ENCODE peak calls at places on chromosomes 13 and 19, in four cellular contexts. O, E, D and R are unnamed samples.

GRCh38 chr13:98954313-98954712 is 23.6 kb downstream of the DOCK9 start:
- DNase-seq in O (no peak), E (peak), D (no peak), R (no peak)

GRCh38 chr13:83992566-83993358 is 110.5 kb upstream of the SLITRK1 start:
- DNase-seq in O (no peak), E (no peak), D (no peak), R (no peak)

GRCh38 chr19:36215276-36216171 is 618 bp downstream of the ZNF146 start:
- DNase-seq in O (no peak), E (no peak), D (no peak), R (peak)

GRCh38 chr13:44193731-44194130 is 179.9 kb upstream of the SERP2 start:
- DNase-seq in O (no peak), E (no peak), D (no peak), R (no peak)

GRCh38 chr13:19179916-19180315 is 1.7 kb downstream of the TUBA3C start:
- DNase-seq in O (no peak), E (no peak), D (no peak), R (no peak)

GRCh38 chr19:35332817-35333216 is 3.8 kb downstream of the CD22 start:
- DNase-seq in O (no peak), E (no peak), D (no peak), R (no peak)

GRCh38 chr13:51959773-51960172 is 51.5 kb downstream of the ATP7B start:
- DNase-seq in O (no peak), E (no peak), D (no peak), R (no peak)

GRCh38 chr19:19486343-19487076 is 28.8 kb downstream of the TSSK6 start:
- DNase-seq in O (no peak), E (no peak), D (no peak), R (no peak)

GRCh38 chr19:10270180-10270615 is 722 bp upstream of the ICAM1 start:
- DNase-seq in O (peak), E (peak), D (peak), R (peak)

GRCh38 chr19:1260749-1261511 is 8.2 kb upstream of the CIRBP start:
- DNase-seq in O (peak), E (peak), D (peak), R (peak)

GRCh38 chr19:45440873-45441654 is 17.3 kb upstream of the ERCC1 start:
- DNase-seq in O (no peak), E (peak), D (no peak), R (peak)

GRCh38 chr13:48645845-48646244 is 7.9 kb upstream of the CYSLTR2 start:
- DNase-seq in O (no peak), E (no peak), D (no peak), R (no peak)

GRCh38 chr19:40771101-40771539 is 4.2 kb upstream of the MIA start:
- DNase-seq in O (no peak), E (no peak), D (no peak), R (no peak)

GRCh38 chr13:24651718-24652345 is 28.4 kb upstream of the ATP12A start:
- DNase-seq in O (no peak), E (no peak), D (no peak), R (no peak)

GRCh38 chr19:35768082-35768421 is 7.3 kb upstream of the ARHGAP33 start:
- DNase-seq in O (no peak), E (no peak), D (no peak), R (no peak)

GRCh38 chr13:40283666-40284065 is 382.8 kb downstream of the FOXO1 start:
- DNase-seq in O (no peak), E (no peak), D (no peak), R (no peak)

GRCh38 chr19:1312732-1313694 is 27.3 kb downstream of the EFNA2 start:
- DNase-seq in O (no peak), E (no peak), D (no peak), R (peak)

GRCh38 chr13:82698383-82698782 is 1183.9 kb downstream of the SLITRK1 start:
- DNase-seq in O (no peak), E (no peak), D (no peak), R (no peak)

GRCh38 chr13:55577847-55578210 is 1562.9 kb upstream of the PRR20A start:
- DNase-seq in O (no peak), E (peak), D (no peak), R (no peak)

GRCh38 chr13:25085125-25085742 is 10.7 kb upstream of the PABPC3 start:
- DNase-seq in O (no peak), E (peak), D (peak), R (peak)